ENCODE peak calls at places on chromosomes 12 and 14, in six cellular contexts. A is left lobe of liver; U is psoas muscle; D is activated CD4-positive, CD25-positive, alpha-beta regulatory T cell; R is kidney glomerular epithelial cell; V is RKO. I is an unnamed sample.

GRCh38 chr12:127770123-127770522 is 496.8 kb upstream of the TMEM132C start:
- DNase-seq in A (no peak), U (no peak), D (no peak), R (no peak), V (no peak), I (no peak)

GRCh38 chr12:64180951-64181350 is 41.1 kb downstream of the KICS2 start:
- DNase-seq in A (no peak), U (no peak), D (no peak), R (peak), V (peak), I (no peak)

GRCh38 chr14:29169408-29169807 is 402.8 kb downstream of the FOXG1 start:
- DNase-seq in A (no peak), U (no peak), D (no peak), R (no peak), V (no peak), I (no peak)

GRCh38 chr12:108995370-108995992 is 25.4 kb downstream of the SVOP start:
- DNase-seq in A (no peak), U (no peak), D (no peak), R (no peak), V (no peak), I (no peak)

GRCh38 chr12:107429006-107429698 is 256.4 kb upstream of the PWP1 start:
- DNase-seq in A (no peak), U (no peak), D (no peak), R (no peak), V (no peak), I (no peak)

GRCh38 chr12:31037028-31037427 is 36.6 kb upstream of the DDX11 start:
- DNase-seq in A (no peak), U (no peak), D (no peak), R (no peak), V (no peak), I (no peak)

GRCh38 chr12:102847131-102847530 is 69.9 kb downstream of the PAH start:
- DNase-seq in A (no peak), U (no peak), D (no peak), R (no peak), V (no peak), I (no peak)

GRCh38 chr12:25083211-25083610 is 111.7 kb downstream of the DNAI7 start:
- DNase-seq in A (no peak), U (no peak), D (no peak), R (no peak), V (no peak), I (no peak)

GRCh38 chr14:95039259-95039992 is 117.9 kb downstream of the DICER1 start:
- DNase-seq in A (peak), U (no peak), D (no peak), R (no peak), V (no peak), I (no peak)

GRCh38 chr12:121893901-121894540 is 5.4 kb downstream of the PSMD9 start:
- DNase-seq in A (no peak), U (no peak), D (no peak), R (peak), V (peak), I (peak)

GRCh38 chr12:4027412-4027811 is 154.2 kb upstream of the PARP11 start:
- DNase-seq in A (no peak), U (no peak), D (peak), R (no peak), V (no peak), I (no peak)

GRCh38 chr12:116591608-116592115 is 32.5 kb downstream of the MAP1LC3B2 start:
- DNase-seq in A (no peak), U (no peak), D (no peak), R (no peak), V (no peak), I (no peak)

GRCh38 chr12:96806272-96806671 is 100.8 kb upstream of the NEDD1 start:
- DNase-seq in A (no peak), U (no peak), D (no peak), R (no peak), V (no peak), I (no peak)

GRCh38 chr14:75453817-75454434 is 26.1 kb downstream of the JDP2 start:
- DNase-seq in A (no peak), U (no peak), D (no peak), R (no peak), V (no peak), I (no peak)

GRCh38 chr12:18250313-18250916 is 10.9 kb upstream of the PIK3C2G start:
- DNase-seq in A (no peak), U (no peak), D (no peak), R (peak), V (peak), I (no peak)

GRCh38 chr14:103372552-103373304 is 12.5 kb upstream of the MARK3 start:
- DNase-seq in A (no peak), U (no peak), D (no peak), R (peak), V (peak), I (no peak)

GRCh38 chr14:58871972-58872530 is 234.3 kb downstream of the DACT1 start:
- DNase-seq in A (no peak), U (no peak), D (no peak), R (no peak), V (no peak), I (no peak)

GRCh38 chr12:65603428-65604351 is 220.6 kb upstream of the HMGA2 start:
- DNase-seq in A (no peak), U (no peak), D (no peak), R (peak), V (peak), I (peak)

GRCh38 chr14:23112359-23113178 is 6.5 kb downstream of the CEBPE start:
- DNase-seq in A (no peak), U (no peak), D (no peak), R (no peak), V (no peak), I (no peak)

GRCh38 chr14:71693373-71693772 is 238.9 kb upstream of the RGS6 start:
- DNase-seq in A (no peak), U (no peak), D (no peak), R (no peak), V (no peak), I (no peak)

I was measured in ovary.